ENCODE peak calls at places on chromosomes 2 and 18, in six cellular contexts. One of them, this sample, is unnamed.

GRCh38 chr2:189253841-189254240 is 74.3 kb upstream of the COL5A2 start:
- DNase-seq in A549: no peak
- DNase-seq in endothelial cell of umbilical vein: no peak
- DNase-seq in K562: no peak
- DNase-seq in HepG2: no peak
- DNase-seq in GM12878: no peak
- DNase-seq in this sample: no peak

GRCh38 chr2:112189001-112189556 is 50.9 kb downstream of the FBLN7 start:
- DNase-seq in A549: no peak
- DNase-seq in endothelial cell of umbilical vein: no peak
- DNase-seq in K562: no peak
- DNase-seq in HepG2: no peak
- DNase-seq in GM12878: no peak
- DNase-seq in this sample: no peak

GRCh38 chr2:233470007-233470687 is 96.4 kb downstream of the USP40 start:
- DNase-seq in A549: no peak
- DNase-seq in endothelial cell of umbilical vein: no peak
- DNase-seq in K562: peak
- DNase-seq in HepG2: no peak
- DNase-seq in GM12878: no peak
- DNase-seq in this sample: no peak

GRCh38 chr2:160329196-160329595 is 129.1 kb upstream of the ITGB6 start:
- DNase-seq in A549: no peak
- DNase-seq in endothelial cell of umbilical vein: no peak
- DNase-seq in K562: no peak
- DNase-seq in HepG2: peak
- DNase-seq in GM12878: no peak
- DNase-seq in this sample: no peak

GRCh38 chr2:27326536-27326935 is 3.6 kb upstream of the MPV17 start:
- DNase-seq in A549: no peak
- DNase-seq in endothelial cell of umbilical vein: no peak
- DNase-seq in K562: no peak
- DNase-seq in HepG2: no peak
- DNase-seq in GM12878: no peak
- DNase-seq in this sample: no peak

GRCh38 chr2:181177376-181177775 is 197.0 kb downstream of the UBE2E3 start:
- DNase-seq in A549: no peak
- DNase-seq in endothelial cell of umbilical vein: no peak
- DNase-seq in K562: no peak
- DNase-seq in HepG2: no peak
- DNase-seq in GM12878: no peak
- DNase-seq in this sample: no peak

GRCh38 chr2:241773511-241774418 is 2.9 kb upstream of the GAL3ST2 start:
- DNase-seq in A549: no peak
- DNase-seq in endothelial cell of umbilical vein: no peak
- DNase-seq in K562: no peak
- DNase-seq in HepG2: peak
- DNase-seq in GM12878: no peak
- DNase-seq in this sample: no peak

GRCh38 chr2:98188351-98189046 is 101.5 kb downstream of the VWA3B start:
- DNase-seq in A549: no peak
- DNase-seq in endothelial cell of umbilical vein: no peak
- DNase-seq in K562: no peak
- DNase-seq in HepG2: peak
- DNase-seq in GM12878: no peak
- DNase-seq in this sample: peak

GRCh38 chr18:7789853-7790552 is 222.9 kb downstream of the PTPRM start:
- DNase-seq in A549: peak
- DNase-seq in endothelial cell of umbilical vein: peak
- DNase-seq in K562: no peak
- DNase-seq in HepG2: peak
- DNase-seq in GM12878: no peak
- DNase-seq in this sample: peak

GRCh38 chr2:173874899-173875247 is 90.3 kb downstream of the SP3 start:
- DNase-seq in A549: no peak
- DNase-seq in endothelial cell of umbilical vein: no peak
- DNase-seq in K562: no peak
- DNase-seq in HepG2: no peak
- DNase-seq in GM12878: peak
- DNase-seq in this sample: no peak

GRCh38 chr2:96116879-96117533 is 635 bp upstream of the ADRA2B start:
- DNase-seq in A549: peak
- DNase-seq in endothelial cell of umbilical vein: peak
- DNase-seq in K562: peak
- DNase-seq in HepG2: no peak
- DNase-seq in GM12878: no peak
- DNase-seq in this sample: peak

GRCh38 chr2:181178130-181178529 is 197.7 kb downstream of the UBE2E3 start:
- DNase-seq in A549: no peak
- DNase-seq in endothelial cell of umbilical vein: no peak
- DNase-seq in K562: no peak
- DNase-seq in HepG2: no peak
- DNase-seq in GM12878: no peak
- DNase-seq in this sample: no peak

GRCh38 chr2:15116830-15117229 is 444.3 kb downstream of the NBAS start:
- DNase-seq in A549: no peak
- DNase-seq in endothelial cell of umbilical vein: no peak
- DNase-seq in K562: no peak
- DNase-seq in HepG2: no peak
- DNase-seq in GM12878: no peak
- DNase-seq in this sample: peak

GRCh38 chr18:48781041-48781989 is 169.4 kb downstream of the SMAD7 start:
- DNase-seq in A549: no peak
- DNase-seq in endothelial cell of umbilical vein: peak
- DNase-seq in K562: peak
- DNase-seq in HepG2: peak
- DNase-seq in GM12878: no peak
- DNase-seq in this sample: no peak

GRCh38 chr2:42879913-42880737 is 87.7 kb upstream of the HAAO start:
- DNase-seq in A549: no peak
- DNase-seq in endothelial cell of umbilical vein: peak
- DNase-seq in K562: no peak
- DNase-seq in HepG2: no peak
- DNase-seq in GM12878: no peak
- DNase-seq in this sample: no peak

GRCh38 chr2:217585362-217585761 is 417.4 kb downstream of the TNS1 start:
- DNase-seq in A549: no peak
- DNase-seq in endothelial cell of umbilical vein: no peak
- DNase-seq in K562: no peak
- DNase-seq in HepG2: no peak
- DNase-seq in GM12878: no peak
- DNase-seq in this sample: no peak

GRCh38 chr2:21627938-21628337 is 504.2 kb downstream of the TDRD15 start:
- DNase-seq in A549: no peak
- DNase-seq in endothelial cell of umbilical vein: no peak
- DNase-seq in K562: no peak
- DNase-seq in HepG2: no peak
- DNase-seq in GM12878: no peak
- DNase-seq in this sample: no peak

GRCh38 chr2:166180951-166181812 is 53.4 kb upstream of the SCN1A start:
- DNase-seq in A549: peak
- DNase-seq in endothelial cell of umbilical vein: peak
- DNase-seq in K562: peak
- DNase-seq in HepG2: peak
- DNase-seq in GM12878: no peak
- DNase-seq in this sample: peak

GRCh38 chr18:31970617-31971016 is 27.7 kb upstream of the TRAPPC8 start:
- DNase-seq in A549: no peak
- DNase-seq in endothelial cell of umbilical vein: no peak
- DNase-seq in K562: no peak
- DNase-seq in HepG2: no peak
- DNase-seq in GM12878: no peak
- DNase-seq in this sample: no peak

GRCh38 chr2:1141079-1141478 is 190.4 kb downstream of the SNTG2 start:
- DNase-seq in A549: no peak
- DNase-seq in endothelial cell of umbilical vein: no peak
- DNase-seq in K562: no peak
- DNase-seq in HepG2: no peak
- DNase-seq in GM12878: no peak
- DNase-seq in this sample: no peak

GRCh38 chr2:34950797-34951196 is 1351.7 kb upstream of the FAM98A start:
- DNase-seq in A549: no peak
- DNase-seq in endothelial cell of umbilical vein: no peak
- DNase-seq in K562: no peak
- DNase-seq in HepG2: no peak
- DNase-seq in GM12878: no peak
- DNase-seq in this sample: no peak

GRCh38 chr2:85790499-85790898 is 36.7 kb downstream of the ATOH8 start:
- DNase-seq in A549: no peak
- DNase-seq in endothelial cell of umbilical vein: no peak
- DNase-seq in K562: no peak
- DNase-seq in HepG2: no peak
- DNase-seq in GM12878: no peak
- DNase-seq in this sample: peak

GRCh38 chr18:12283666-12284065 is 24.4 kb upstream of the TUBB6 start:
- DNase-seq in A549: no peak
- DNase-seq in endothelial cell of umbilical vein: no peak
- DNase-seq in K562: peak
- DNase-seq in HepG2: no peak
- DNase-seq in GM12878: no peak
- DNase-seq in this sample: no peak

GRCh38 chr18:12279781-12280531 is 25.8 kb downstream of the CIDEA start:
- DNase-seq in A549: no peak
- DNase-seq in endothelial cell of umbilical vein: no peak
- DNase-seq in K562: no peak
- DNase-seq in HepG2: no peak
- DNase-seq in GM12878: no peak
- DNase-seq in this sample: no peak

GRCh38 chr18:12281861-12282260 is 26.2 kb upstream of the TUBB6 start:
- DNase-seq in A549: no peak
- DNase-seq in endothelial cell of umbilical vein: no peak
- DNase-seq in K562: no peak
- DNase-seq in HepG2: no peak
- DNase-seq in GM12878: no peak
- DNase-seq in this sample: no peak

GRCh38 chr18:12282436-12283039 is 25.5 kb upstream of the TUBB6 start:
- DNase-seq in A549: no peak
- DNase-seq in endothelial cell of umbilical vein: no peak
- DNase-seq in K562: no peak
- DNase-seq in HepG2: peak
- DNase-seq in GM12878: no peak
- DNase-seq in this sample: no peak

DNA sequence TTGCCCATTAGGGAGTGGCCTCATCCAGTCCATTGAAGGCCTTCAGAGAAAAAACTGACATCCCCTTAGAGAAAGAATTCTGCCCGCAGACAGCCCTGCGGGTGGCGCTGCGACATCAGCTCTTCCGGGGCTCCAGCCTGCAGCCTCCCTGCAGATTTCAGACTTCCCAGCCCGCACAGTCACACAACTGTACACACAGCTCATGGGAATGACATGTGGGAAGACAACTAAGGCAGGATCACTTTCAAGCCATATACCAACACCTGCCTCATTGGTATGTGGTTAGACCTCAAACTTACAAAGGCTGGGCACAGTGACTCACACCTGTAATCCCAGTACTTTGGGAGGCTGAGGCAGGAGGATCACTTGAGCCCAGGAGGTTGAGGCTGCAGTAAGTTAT is 24.8 kb upstream of the TUBB6 start:
- DNase-seq in A549: no peak
- DNase-seq in endothelial cell of umbilical vein: peak
- DNase-seq in K562: peak
- DNase-seq in HepG2: peak
- DNase-seq in GM12878: no peak
- DNase-seq in this sample: peak
- TF ChIP-seq MYC in A549: no peak
- TF ChIP-seq MYC in endothelial cell of umbilical vein: no peak
- TF ChIP-seq MYC in K562: no peak
- TF ChIP-seq MYC in HepG2: no peak
- TF ChIP-seq MYC in GM12878: no peak
- TF ChIP-seq MYC in this sample: no peak

GRCh38 chr2:20444113-20444992 is 2.5 kb upstream of the RHOB start:
- DNase-seq in A549: no peak
- DNase-seq in endothelial cell of umbilical vein: peak
- DNase-seq in K562: no peak
- DNase-seq in HepG2: no peak
- DNase-seq in GM12878: no peak
- DNase-seq in this sample: no peak
- TF ChIP-seq POLR2A in A549: no peak
- TF ChIP-seq POLR2A in endothelial cell of umbilical vein: no peak
- TF ChIP-seq POLR2A in K562: no peak
- TF ChIP-seq POLR2A in HepG2: no peak
- TF ChIP-seq POLR2A in GM12878: no peak
- TF ChIP-seq POLR2A in this sample: no peak

DNA sequence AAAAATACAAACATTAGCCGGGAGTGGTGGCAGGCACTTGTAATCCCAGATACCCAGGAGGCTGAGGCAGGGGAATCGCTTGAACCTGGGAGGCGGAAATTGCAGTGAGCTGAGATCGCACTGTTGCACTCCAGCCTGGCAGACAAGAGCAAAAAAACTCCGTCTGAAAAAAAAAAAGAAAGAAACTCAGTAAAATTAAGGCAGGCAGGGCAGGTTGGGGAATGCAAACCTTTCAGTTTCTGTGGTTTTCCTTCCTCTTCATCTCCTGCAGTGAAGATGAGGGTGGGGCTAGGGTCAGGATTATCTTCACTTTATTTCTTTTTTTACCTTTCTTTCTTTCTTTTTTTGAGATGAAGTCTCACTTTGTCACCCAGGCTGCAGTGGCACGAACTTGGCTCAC is 43.2 kb upstream of the PSME4 start:
- DNase-seq in A549: no peak
- DNase-seq in endothelial cell of umbilical vein: no peak
- DNase-seq in K562: no peak
- DNase-seq in HepG2: no peak
- DNase-seq in GM12878: no peak
- DNase-seq in this sample: no peak
- H3K4me3 ChIP-seq in A549: no peak
- H3K4me3 ChIP-seq in endothelial cell of umbilical vein: no peak
- H3K4me3 ChIP-seq in K562: no peak
- H3K4me3 ChIP-seq in HepG2: no peak
- H3K4me3 ChIP-seq in GM12878: no peak
- H3K4me3 ChIP-seq in this sample: no peak

GRCh38 chr2:170218931-170219330 is 41.0 kb downstream of the MYO3B start:
- DNase-seq in A549: no peak
- DNase-seq in endothelial cell of umbilical vein: no peak
- DNase-seq in K562: no peak
- DNase-seq in HepG2: no peak
- DNase-seq in GM12878: no peak
- DNase-seq in this sample: no peak

GRCh38 chr2:170217778-170218251 is 39.9 kb downstream of the MYO3B start:
- DNase-seq in A549: no peak
- DNase-seq in endothelial cell of umbilical vein: no peak
- DNase-seq in K562: no peak
- DNase-seq in HepG2: no peak
- DNase-seq in GM12878: no peak
- DNase-seq in this sample: no peak

GRCh38 chr2:170221317-170222288 is 43.7 kb downstream of the MYO3B start:
- DNase-seq in A549: no peak
- DNase-seq in endothelial cell of umbilical vein: peak
- DNase-seq in K562: no peak
- DNase-seq in HepG2: no peak
- DNase-seq in GM12878: no peak
- DNase-seq in this sample: no peak

GRCh38 chr2:170216415-170216814 is 38.5 kb downstream of the MYO3B start:
- DNase-seq in A549: no peak
- DNase-seq in endothelial cell of umbilical vein: no peak
- DNase-seq in K562: no peak
- DNase-seq in HepG2: no peak
- DNase-seq in GM12878: no peak
- DNase-seq in this sample: no peak

GRCh38 chr2:170218456-170218855 is 40.5 kb downstream of the MYO3B start:
- DNase-seq in A549: no peak
- DNase-seq in endothelial cell of umbilical vein: peak
- DNase-seq in K562: no peak
- DNase-seq in HepG2: peak
- DNase-seq in GM12878: no peak
- DNase-seq in this sample: no peak
- TF ChIP-seq MYC in A549: no peak
- TF ChIP-seq MYC in endothelial cell of umbilical vein: no peak
- TF ChIP-seq MYC in K562: no peak
- TF ChIP-seq MYC in HepG2: no peak
- TF ChIP-seq MYC in GM12878: no peak
- TF ChIP-seq MYC in this sample: no peak

This sample was measured in NB4.